ENCODE peak calls at places on chromosomes 12 and 14, in four cellular contexts. I is HCT116, Z is sigmoid colon, C is tibial nerve. U is an unnamed sample.

GRCh38 chr14:23548351-23549318 is 2.9 kb downstream of the ZFHX2 start:
- DNase-seq in I (no peak), Z (no peak), C (no peak), U (no peak)

GRCh38 chr14:87149583-87150354 is 843.2 kb downstream of the GALC start:
- DNase-seq in I (no peak), Z (no peak), C (no peak), U (no peak)

GRCh38 chr12:6230321-6231110 is 30.3 kb downstream of the CD9 start:
- DNase-seq in I (no peak), Z (peak), C (peak), U (peak)

GRCh38 chr12:70040141-70040540 is 203.1 kb upstream of the CNOT2 start:
- DNase-seq in I (no peak), Z (no peak), C (no peak), U (no peak)

GRCh38 chr14:58817846-58818245 is 180.1 kb downstream of the DACT1 start:
- DNase-seq in I (no peak), Z (no peak), C (no peak), U (no peak)

GRCh38 chr14:101810897-101811620 is 49.5 kb downstream of the PPP2R5C start:
- DNase-seq in I (no peak), Z (no peak), C (no peak), U (no peak)

GRCh38 chr14:103707329-103708263 is 7.7 kb downstream of the XRCC3 start:
- DNase-seq in I (no peak), Z (no peak), C (no peak), U (no peak)

GRCh38 chr14:22836301-22837058 is at the start of gene MMP14:
- DNase-seq in I (no peak), Z (peak), C (peak), U (peak)

GRCh38 chr14:98769326-98769725 is 502.7 kb downstream of the BCL11B start:
- DNase-seq in I (no peak), Z (no peak), C (no peak), U (no peak)

GRCh38 chr12:131055596-131056233 is 102.0 kb downstream of the ADGRD1 start:
- DNase-seq in I (no peak), Z (peak), C (no peak), U (no peak)
- H3K27ac ChIP-seq in I (no peak), Z (no peak), C (no peak), U (no peak)

GRCh38 chr14:67618617-67619063 is 1.1 kb upstream of the ARG2 start:
- DNase-seq in I (no peak), Z (no peak), C (no peak), U (no peak)
- H3K27ac ChIP-seq in I (no peak), Z (peak), C (no peak), U (peak)

GRCh38 chr14:64971890-64972785 is at the start of gene RAB15:
- DNase-seq in I (no peak), Z (no peak), C (no peak), U (peak)
- H3K27ac ChIP-seq in I (peak), Z (no peak), C (peak), U (peak)

DNA sequence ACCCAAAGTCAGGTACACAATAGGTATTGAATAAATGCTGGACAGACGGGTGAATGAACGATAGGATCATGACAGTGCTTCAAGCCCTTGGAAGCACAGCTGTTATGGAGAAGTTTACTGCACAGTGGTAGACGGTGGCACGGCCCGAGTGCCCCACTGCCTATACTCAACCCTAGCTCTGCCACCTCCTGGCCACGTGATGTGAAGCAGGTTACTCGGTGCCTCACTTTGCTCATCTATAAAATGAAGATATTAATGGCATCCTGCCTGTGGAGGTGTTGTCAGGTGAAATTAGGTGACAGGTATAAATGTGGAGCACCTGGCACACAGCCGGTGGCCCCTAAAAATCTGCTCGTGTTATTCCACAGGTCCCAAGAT is 5.8 kb downstream of the ASB2 start:
- DNase-seq in I (peak), Z (no peak), C (no peak), U (peak)
- H3K27ac ChIP-seq in I (no peak), Z (peak), C (peak), U (peak)

GRCh38 chr14:32010561-32011188 is 66.4 kb upstream of the ARHGAP5 start:
- DNase-seq in I (peak), Z (no peak), C (no peak), U (no peak)
- H3K27ac ChIP-seq in I (peak), Z (no peak), C (no peak), U (no peak)

GRCh38 chr12:52144512-52145227 is 47.1 kb downstream of the KRT80 start:
- DNase-seq in I (no peak), Z (no peak), C (no peak), U (no peak)
- H3K27ac ChIP-seq in I (peak), Z (no peak), C (no peak), U (peak)

DNA sequence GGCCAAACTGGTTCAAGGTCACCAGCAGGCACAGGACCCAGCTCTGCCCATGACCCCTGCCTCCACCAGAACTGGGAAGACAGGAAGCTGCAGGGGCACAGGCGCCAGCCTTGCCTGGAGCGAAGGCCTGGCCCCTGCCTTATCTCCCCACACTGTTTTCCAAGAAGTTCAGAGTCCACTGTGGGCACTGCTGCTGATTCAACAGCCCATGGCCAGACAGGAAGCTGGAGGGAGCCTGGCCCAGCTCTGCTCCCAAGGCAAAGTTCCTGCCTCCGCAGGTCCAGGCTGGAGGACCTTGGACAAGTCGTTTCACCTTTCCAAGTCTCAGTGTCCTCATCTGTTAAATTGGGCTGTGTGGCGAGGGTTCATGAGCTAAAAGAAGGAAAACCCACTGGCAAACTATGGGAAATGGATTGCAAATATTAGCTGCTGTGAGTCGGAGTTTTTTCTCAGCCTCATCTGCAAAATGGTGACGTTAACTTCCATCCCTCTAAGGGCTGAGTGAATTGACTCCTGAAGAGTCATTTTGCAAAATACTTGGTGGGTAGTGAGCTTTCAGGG is 1.2 kb downstream of the PHETA1 start:
- DNase-seq in I (no peak), Z (no peak), C (no peak), U (peak)
- H3K27ac ChIP-seq in I (no peak), Z (peak), C (peak), U (peak)

GRCh38 chr12:52515927-52516831 is 4.0 kb downstream of the KRT5 start:
- DNase-seq in I (no peak), Z (no peak), C (no peak), U (no peak)
- H3K27ac ChIP-seq in I (no peak), Z (no peak), C (no peak), U (no peak)

GRCh38 chr12:63266988-63267387 is 116.0 kb upstream of the AVPR1A start:
- DNase-seq in I (no peak), Z (no peak), C (no peak), U (no peak)
- H3K27ac ChIP-seq in I (no peak), Z (no peak), C (no peak), U (no peak)

U was measured in transverse colon.